ENCODE peak calls at places on chromosomes 11 and 22, in six cellular contexts. U is left ventricle myocardium inferior, Q is posterior cingulate gyrus, T is psoas muscle, L is Caco-2, B is NCI-H460. M is an unnamed sample.

GRCh38 chr22:37295213-37295886 is 13.0 kb downstream of the CYTH4 start:
- DNase-seq in U (no peak), Q (no peak), T (no peak), L (no peak), B (no peak), M (no peak)

GRCh38 chr11:638616-639323 is 1.7 kb downstream of the DRD4 start:
- DNase-seq in U (no peak), Q (no peak), T (no peak), L (no peak), B (no peak), M (no peak)

GRCh38 chr11:71452354-71453020 is 516 bp upstream of the NADSYN1 start:
- DNase-seq in U (peak), Q (peak), T (peak), L (no peak), B (no peak), M (peak)

GRCh38 chr11:19715373-19715772 is 2.7 kb downstream of the NAV2 start:
- DNase-seq in U (no peak), Q (no peak), T (no peak), L (no peak), B (no peak), M (peak)

GRCh38 chr22:34886391-34886790 is 179.6 kb upstream of the ISX start:
- DNase-seq in U (no peak), Q (no peak), T (no peak), L (no peak), B (no peak), M (no peak)

GRCh38 chr22:33674357-33674756 is 245.9 kb downstream of the LARGE1 start:
- DNase-seq in U (no peak), Q (no peak), T (no peak), L (no peak), B (no peak), M (no peak)

GRCh38 chr11:129743029-129743846 is 72.4 kb upstream of the TMEM45B start:
- DNase-seq in U (no peak), Q (no peak), T (no peak), L (no peak), B (no peak), M (no peak)

GRCh38 chr22:26330971-26331625 is 98.0 kb upstream of the ASPHD2 start:
- DNase-seq in U (no peak), Q (peak), T (peak), L (peak), B (peak), M (peak)

GRCh38 chr11:19199037-19199436 is 2.7 kb downstream of the CSRP3 start:
- DNase-seq in U (no peak), Q (no peak), T (no peak), L (no peak), B (no peak), M (no peak)

GRCh38 chr11:2725367-2726300 is 25.8 kb upstream of the KCNQ1OT1 start:
- DNase-seq in U (peak), Q (no peak), T (peak), L (peak), B (no peak), M (no peak)

GRCh38 chr11:74769058-74769457 is 20.4 kb downstream of the RNF169 start:
- DNase-seq in U (no peak), Q (no peak), T (no peak), L (no peak), B (no peak), M (no peak)

GRCh38 chr11:107050126-107050525 is 31.9 kb upstream of the GUCY1A2 start:
- DNase-seq in U (no peak), Q (no peak), T (no peak), L (no peak), B (no peak), M (no peak)

GRCh38 chr11:127071606-127072005 is 71.0 kb upstream of the KIRREL3 start:
- DNase-seq in U (no peak), Q (no peak), T (no peak), L (no peak), B (no peak), M (no peak)

GRCh38 chr11:88482871-88483301 is 145.3 kb upstream of the CTSC start:
- DNase-seq in U (no peak), Q (no peak), T (no peak), L (no peak), B (no peak), M (no peak)

GRCh38 chr22:40329466-40329865 is 16.8 kb upstream of the ADSL start:
- DNase-seq in U (no peak), Q (no peak), T (no peak), L (no peak), B (no peak), M (no peak)

GRCh38 chr22:40240160-40240559 is 62.4 kb downstream of the TNRC6B start:
- DNase-seq in U (no peak), Q (no peak), T (no peak), L (no peak), B (no peak), M (no peak)

GRCh38 chr22:43399338-43399979 is 12.4 kb upstream of the MPPED1 start:
- DNase-seq in U (no peak), Q (no peak), T (no peak), L (no peak), B (no peak), M (no peak)

GRCh38 chr11:123062892-123063395 is 1.0 kb upstream of the HSPA8 start:
- DNase-seq in U (no peak), Q (no peak), T (no peak), L (no peak), B (no peak), M (no peak)

GRCh38 chr22:19797086-19797485 is 36.5 kb downstream of the TBX1 start:
- DNase-seq in U (no peak), Q (no peak), T (peak), L (no peak), B (no peak), M (no peak)

GRCh38 chr11:4050137-4050536 is 44.5 kb upstream of the RRM1 start:
- DNase-seq in U (no peak), Q (no peak), T (no peak), L (no peak), B (no peak), M (no peak)

GRCh38 chr11:72591785-72592490 is 82.3 kb downstream of the PDE2A start:
- DNase-seq in U (no peak), Q (peak), T (no peak), L (no peak), B (no peak), M (no peak)

GRCh38 chr22:37260939-37261338 is 16.9 kb upstream of the RAC2 start:
- DNase-seq in U (peak), Q (peak), T (peak), L (peak), B (peak), M (no peak)